ENCODE peak calls at places on chromosome 10, in four cellular contexts. J is K562, R is HL-60, U is GM12878. L is an unnamed sample.

GRCh38 chr10:8380833-8381491 is 326.5 kb downstream of the GATA3 start:
- DNase-seq in J (no peak), U (no peak), R (no peak), L (no peak)

GRCh38 chr10:101031128-101031795 is at the start of the genes PDZD7 and SFXN3:
- DNase-seq in R (peak), J (peak), U (peak), L (peak)

GRCh38 chr10:54843932-54844331 is 42.9 kb upstream of the PCDH15 start:
- DNase-seq in J (no peak), U (no peak), R (no peak), L (no peak)

GRCh38 chr10:86711237-86711956 is 43.1 kb downstream of the LDB3 start:
- DNase-seq in R (peak), U (peak), J (peak), L (peak)

GRCh38 chr10:22874189-22874854 is 53.5 kb upstream of the ARMC3 start:
- DNase-seq in J (no peak), R (no peak), U (no peak), L (no peak)

GRCh38 chr10:77865585-77866324 is 60.8 kb downstream of the DLG5 start:
- DNase-seq in R (no peak), J (no peak), U (no peak), L (no peak)

GRCh38 chr10:16967000-16967865 is 150.0 kb upstream of the RSU1 start:
- DNase-seq in R (no peak), J (no peak), U (no peak), L (no peak)

GRCh38 chr10:78255796-78256638 is 222.4 kb downstream of the RPS24 start:
- DNase-seq in J (peak), R (peak), U (no peak), L (no peak)

GRCh38 chr10:13056461-13057077 is 43.4 kb upstream of the OPTN start:
- DNase-seq in R (no peak), U (no peak), J (no peak), L (no peak)

GRCh38 chr10:115047705-115048104 is 45.5 kb upstream of the ATRNL1 start:
- DNase-seq in R (no peak), U (no peak), J (no peak), L (no peak)

GRCh38 chr10:88934900-88935672 is 17.5 kb downstream of the ACTA2 start:
- DNase-seq in U (peak), J (peak), R (peak), L (no peak)
- TF ChIP-seq POLR2AphosphoS5 in U (no peak), J (no peak), R (no peak), L (no peak)

GRCh38 chr10:113165643-113166042 is 215.6 kb downstream of the TCF7L2 start:
- DNase-seq in J (no peak), U (no peak), R (no peak), L (no peak)
- TF ChIP-seq SPI1 in J (no peak), U (no peak), R (no peak), L (no peak)

GRCh38 chr10:119759832-119760231 is 34.0 kb downstream of the INPP5F start:
- DNase-seq in U (no peak), R (no peak), J (no peak), L (no peak)

GRCh38 chr10:119762035-119762434 is 36.2 kb downstream of the INPP5F start:
- DNase-seq in U (no peak), J (no peak), R (no peak), L (no peak)

GRCh38 chr10:119758448-119758847 is 32.6 kb downstream of the INPP5F start:
- DNase-seq in R (no peak), U (no peak), J (no peak), L (no peak)

GRCh38 chr10:119762805-119763798 is 37.3 kb downstream of the INPP5F start:
- DNase-seq in R (no peak), J (no peak), U (no peak), L (no peak)

DNA sequence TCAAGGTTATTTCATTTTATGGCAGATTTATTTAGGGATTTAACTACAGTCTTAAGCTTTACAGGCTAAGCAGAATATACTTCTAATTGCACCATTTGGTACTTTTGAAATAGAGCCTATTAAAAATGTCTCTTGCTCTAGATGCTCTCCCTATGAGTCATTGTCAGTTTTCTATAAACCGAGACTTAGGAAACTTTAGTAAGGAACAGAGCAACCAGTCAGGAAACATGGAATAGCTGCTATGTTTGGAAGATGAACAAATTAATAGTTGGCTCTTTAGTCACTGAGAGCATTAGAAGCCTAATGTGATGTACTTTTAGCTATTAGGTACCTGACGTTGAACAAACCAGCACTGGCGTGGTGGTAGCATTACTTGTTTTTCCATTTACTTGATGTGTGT is 35.3 kb downstream of the INPP5F start:
- DNase-seq in R (no peak), U (no peak), J (no peak), L (no peak)
- TF ChIP-seq POLR2AphosphoS5 in R (no peak), U (no peak), J (no peak), L (no peak)

GRCh38 chr10:95401704-95402469 is 111.1 kb upstream of the PDLIM1 start:
- DNase-seq in R (no peak), J (no peak), U (no peak), L (no peak)
- TF ChIP-seq SPI1 in R (no peak), J (no peak), U (no peak), L (no peak)

GRCh38 chr10:132891994-132892393 is 50.4 kb downstream of the CFAP46 start:
- DNase-seq in R (no peak), U (no peak), J (no peak), L (no peak)
- TF ChIP-seq POLR2AphosphoS5 in R (no peak), U (no peak), J (no peak), L (no peak)

GRCh38 chr10:29751686-29752085 is 116.9 kb upstream of the SVIL start:
- DNase-seq in U (no peak), R (no peak), J (no peak), L (no peak)
- TF ChIP-seq SPI1 in U (no peak), R (no peak), J (no peak), L (no peak)

GRCh38 chr10:49760789-49761188 is 1.3 kb downstream of the OGDHL start:
- DNase-seq in U (no peak), R (no peak), J (no peak), L (no peak)

GRCh38 chr10:49759787-49760551 is 2.2 kb downstream of the OGDHL start:
- DNase-seq in U (no peak), R (no peak), J (no peak), L (no peak)

GRCh38 chr10:49761201-49761788 is 828 bp downstream of the OGDHL start:
- DNase-seq in U (no peak), J (no peak), R (no peak), L (no peak)

GRCh38 chr10:49762566-49762877 is 399 bp upstream of the OGDHL start:
- DNase-seq in U (no peak), J (no peak), R (no peak), L (no peak)

DNA sequence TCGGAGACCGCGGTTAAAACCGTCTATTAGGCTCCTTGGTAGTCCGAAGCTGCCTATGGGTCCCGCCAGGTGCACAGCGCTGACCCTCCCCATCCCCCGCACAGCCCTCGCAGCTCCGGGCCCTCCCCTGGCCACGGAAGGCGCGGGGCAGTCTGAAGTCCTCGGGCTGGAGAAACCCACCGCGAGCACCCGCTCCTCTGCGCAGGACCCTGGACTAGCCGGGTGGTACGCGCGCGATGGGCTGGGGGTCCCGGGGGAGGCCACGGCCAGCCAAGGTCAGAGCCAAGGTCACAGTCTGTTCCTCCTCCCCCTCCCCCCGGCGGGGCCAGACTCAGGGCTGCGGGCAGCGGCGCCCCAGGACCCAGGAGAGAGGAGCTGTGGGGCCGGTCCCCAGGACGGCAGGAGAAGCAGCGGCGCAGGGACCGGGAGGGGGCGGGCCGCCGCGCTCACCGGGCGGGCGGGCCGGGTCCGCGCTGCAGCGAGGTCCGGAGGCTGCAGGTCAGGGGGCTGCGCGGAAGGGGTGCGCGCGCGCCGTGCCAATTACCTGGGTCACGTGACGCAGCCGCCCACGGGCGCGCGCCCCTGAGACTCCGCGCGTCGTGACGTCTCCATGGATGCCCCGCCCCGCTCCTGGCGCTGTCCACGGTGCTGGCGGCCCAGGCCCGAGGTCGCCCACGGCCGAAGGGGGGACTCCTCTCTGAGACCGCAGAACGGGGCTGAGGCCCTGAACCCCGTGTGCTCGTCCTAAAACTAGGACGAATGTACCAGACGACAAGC is at the start of gene OGDHL:
- DNase-seq in R (peak), J (peak), U (no peak), L (peak)
- TF ChIP-seq POLR2AphosphoS5 in R (no peak), J (no peak), U (no peak), L (no peak)

GRCh38 chr10:129602938-129603520 is 136.0 kb downstream of the MGMT start:
- DNase-seq in R (no peak), U (no peak), J (no peak), L (no peak)
- TF ChIP-seq SPI1 in R (no peak), U (no peak), J (no peak), L (no peak)

GRCh38 chr10:93468532-93469213 is 13.5 kb downstream of the MYOF start:
- DNase-seq in J (no peak), U (no peak), R (no peak), L (no peak)
- TF ChIP-seq POLR2AphosphoS5 in J (no peak), U (no peak), R (no peak), L (no peak)

DNA sequence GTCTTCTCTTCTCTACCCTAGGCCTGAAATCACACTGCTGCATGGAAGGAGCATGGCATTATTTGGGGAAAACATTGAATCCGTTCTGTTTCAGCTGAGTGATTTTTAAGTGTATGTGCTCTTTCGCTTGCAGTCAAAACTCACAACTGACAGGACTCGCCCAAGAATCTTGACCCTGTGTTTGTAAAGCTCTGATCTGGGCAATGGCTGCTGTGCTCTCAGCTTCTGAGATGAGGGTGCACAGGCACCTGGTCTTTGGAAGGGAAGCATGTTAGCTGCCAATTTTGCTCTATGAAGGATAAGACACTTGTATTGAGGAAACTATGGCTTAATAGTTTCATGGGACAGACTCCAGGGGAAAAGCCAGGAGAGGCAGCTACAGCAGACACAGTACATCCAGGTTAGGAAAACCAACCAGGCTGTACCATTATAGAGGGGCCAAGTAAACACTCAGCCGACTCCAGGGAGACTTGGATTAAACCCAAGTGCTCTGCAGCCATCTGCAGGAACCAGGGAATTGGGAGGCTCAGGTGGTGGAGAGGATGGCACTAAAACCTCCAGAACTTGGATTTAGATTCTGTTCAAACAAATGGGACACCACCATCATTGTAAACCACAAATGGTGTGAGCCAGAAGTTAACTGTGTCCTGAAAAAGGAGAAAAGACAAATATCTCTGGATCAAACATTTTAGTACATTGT is 43.3 kb downstream of the LYZL1 start:
- DNase-seq in J (no peak), R (no peak), U (no peak), L (no peak)
- TF ChIP-seq SPI1 in J (no peak), R (no peak), U (no peak), L (no peak)